ENCODE peak calls at places on chromosomes 1 and 21, in seven cellular contexts. R is IMR-90, V is HCT116, A is keratinocyte, F is mesenchymal stem cell, X is mammary epithelial cell, W is PC-3. S is an unnamed sample.

GRCh38 chr1:248622491-248623106 is 12.3 kb downstream of the OR2T11 start:
- DNase-seq in V (peak; percentile 6), R (peak; percentile 0), A (no peak), W (peak; percentile 64), F (no peak), X (peak; percentile 11), S (peak; percentile 84)

GRCh38 chr1:248404024-248404423 is 1.2 kb downstream of the OR2T1 start:
- DNase-seq in R (peak; percentile 19), F (peak; percentile 14), W (no peak), V (peak; percentile 3), X (peak; percentile 4), A (peak; percentile 4), S (no peak)

GRCh38 chr1:92038695-92039346 is 9.0 kb downstream of the EPHX4 start:
- DNase-seq in X (no peak), W (no peak), R (peak; percentile 35), V (no peak), A (no peak), F (no peak), S (no peak)

GRCh38 chr1:101953623-101954022 is 43.1 kb downstream of the OLFM3 start:
- DNase-seq in X (no peak), W (no peak), F (no peak), R (no peak), A (no peak), V (no peak), S (no peak)

GRCh38 chr1:70487910-70488665 is 77.0 kb downstream of the CTH start:
- DNase-seq in X (peak; percentile 33), A (no peak), F (peak; percentile 53), R (peak; percentile 34), W (peak; percentile 73), V (peak; percentile 46), S (peak; percentile 85)

GRCh38 chr1:155197901-155198546 is 9.7 kb downstream of the THBS3 start:
- DNase-seq in F (no peak), A (no peak), W (no peak), X (no peak), R (no peak), V (no peak), S (no peak)

GRCh38 chr1:153775432-153776311 is 465 bp downstream of the SLC27A3 start:
- DNase-seq in X (peak; percentile 74), F (peak; percentile 68), W (peak; percentile 79), A (no peak), R (peak; percentile 50), V (peak; percentile 42), S (peak; percentile 83)

GRCh38 chr1:114002492-114003290 is 23.4 kb downstream of the OLFML3 start:
- DNase-seq in R (no peak), F (peak; percentile 80), W (no peak), X (no peak), V (no peak), A (no peak), S (no peak)

GRCh38 chr1:8161546-8162110 is 135.5 kb upstream of the ERRFI1 start:
- DNase-seq in F (no peak), X (no peak), A (no peak), V (no peak), R (no peak), W (no peak), S (no peak)

GRCh38 chr1:169106095-169106920 is at the start of gene ATP1B1:
- DNase-seq in X (peak; percentile 88), W (peak; percentile 96), F (peak; percentile 87), V (peak; percentile 64), R (peak; percentile 71), A (no peak), S (peak; percentile 86)

GRCh38 chr1:155968670-155969069 is 9.7 kb downstream of the ARHGEF2 start:
- DNase-seq in A (no peak), V (no peak), F (no peak), W (no peak), R (peak; percentile 72), X (no peak), S (no peak)

GRCh38 chr1:64112281-64112680 is 91.1 kb upstream of the UBE2U start:
- DNase-seq in A (peak; percentile 97), R (peak; percentile 84), F (peak; percentile 78), X (peak; percentile 98), V (no peak), W (peak; percentile 60), S (no peak)

GRCh38 chr21:45010860-45011259 is 63.5 kb upstream of the ADARB1 start:
- DNase-seq in W (no peak), R (no peak), V (no peak), X (no peak), A (no peak), F (no peak), S (no peak)

GRCh38 chr21:45012661-45013270 is 61.6 kb upstream of the ADARB1 start:
- DNase-seq in A (no peak), X (peak; percentile 87), V (peak; percentile 36), R (no peak), F (no peak), W (no peak), S (no peak)

GRCh38 chr21:45011426-45011825 is 63.0 kb upstream of the ADARB1 start:
- DNase-seq in F (no peak), X (no peak), R (no peak), W (no peak), A (no peak), V (no peak), S (no peak)

GRCh38 chr21:45013271-45013841 is 61.0 kb upstream of the ADARB1 start:
- DNase-seq in F (no peak), X (no peak), A (no peak), W (no peak), R (no peak), V (no peak), S (no peak)

GRCh38 chr21:45011911-45012660 is 62.3 kb upstream of the ADARB1 start:
- DNase-seq in A (no peak), R (peak; percentile 94), V (peak; percentile 65), X (peak; percentile 92), F (peak; percentile 93), W (peak; percentile 99), S (no peak)
- H3K4me2 ChIP-seq in A (peak overlapping the region; percentile 78), R (peak overlapping the region; percentile 8), V (peak overlapping the region; percentile 94), X (peak overlapping the region; percentile 72), F (peak overlapping the region; percentile 49), W (peak overlapping the region; percentile 83), S (no peak overlapping the region)

GRCh38 chr1:170586942-170587593 is 55.1 kb downstream of the GORAB start:
- DNase-seq in X (no peak), A (no peak), V (no peak), W (no peak), R (peak; percentile 40), F (no peak), S (peak; percentile 6)

GRCh38 chr1:170590921-170591705 is 59.1 kb downstream of the GORAB start:
- DNase-seq in V (no peak), F (peak; percentile 22), W (no peak), X (no peak), A (no peak), R (no peak), S (no peak)

GRCh38 chr1:170583186-170583585 is 51.2 kb downstream of the GORAB start:
- DNase-seq in V (no peak), F (no peak), R (no peak), X (no peak), W (no peak), A (no peak), S (no peak)

GRCh38 chr1:170581041-170581440 is 49.1 kb downstream of the GORAB start:
- DNase-seq in X (no peak), R (no peak), F (no peak), A (no peak), W (no peak), V (no peak), S (peak; percentile 20)

DNA sequence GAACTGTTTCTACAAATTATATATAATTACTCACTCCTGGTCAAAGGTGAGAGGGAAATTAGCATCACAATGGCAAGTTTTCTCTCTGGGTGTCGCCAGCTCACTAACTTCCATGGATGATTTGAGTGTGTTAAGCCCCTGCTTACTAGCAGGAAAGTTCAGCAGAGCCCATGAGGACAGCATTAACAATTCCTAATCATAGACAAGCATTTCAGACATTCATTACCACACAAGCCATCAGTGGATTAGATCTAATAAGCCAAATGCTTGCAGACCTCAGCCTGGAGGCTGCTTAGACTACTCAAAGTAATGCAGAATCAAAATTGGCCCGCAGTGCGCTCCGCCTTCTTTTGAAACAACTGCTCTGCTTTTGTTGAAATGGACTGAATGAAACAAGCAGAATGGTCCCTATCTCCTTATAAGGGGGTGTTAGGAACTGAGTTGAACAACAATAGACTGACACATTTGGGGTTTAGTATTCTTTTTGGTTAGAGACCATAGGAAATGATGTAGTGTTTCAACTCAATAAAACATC is 54.4 kb downstream of the GORAB start:
- DNase-seq in V (no peak), W (no peak), R (no peak), F (no peak), X (no peak), A (no peak), S (peak; percentile 6)
- H3K4me1 ChIP-seq in V (no peaks in the 10 kb centered on the region), W (no peaks in the 10 kb centered on the region), R (peaks cover 4% of the 10 kb centered on the region), F (no peaks in the 10 kb centered on the region), X (peaks cover 3% of the 10 kb centered on the region), A (peaks cover 6% of the 10 kb centered on the region), S (no peaks in the 10 kb centered on the region)

DNA sequence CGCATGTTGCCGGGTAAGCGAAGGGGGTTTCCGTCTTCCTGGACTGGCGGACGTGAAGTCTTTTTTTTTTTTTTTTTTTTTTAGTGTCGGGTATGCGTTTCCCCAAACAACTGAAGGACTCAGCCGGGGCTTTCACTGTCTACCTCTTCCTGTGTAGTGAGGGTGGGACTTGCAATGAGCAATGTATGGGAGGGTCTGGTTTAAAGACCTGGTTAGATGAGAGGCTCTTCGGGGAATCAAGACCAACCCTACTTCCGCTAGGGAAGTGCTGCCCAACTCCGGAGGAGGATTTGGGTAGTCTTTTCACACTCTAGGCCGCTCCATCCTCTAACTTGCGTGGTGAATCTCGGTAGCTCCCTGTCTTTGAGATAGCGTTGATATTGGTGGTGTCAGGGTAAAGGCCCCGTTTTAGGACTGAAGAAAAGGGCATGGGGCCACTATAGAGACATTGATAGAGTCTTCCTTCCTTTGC is 754 bp downstream of the PRRC2C start:
- DNase-seq in W (peak; percentile 84), V (peak; percentile 16), F (peak; percentile 89), X (peak; percentile 79), A (peak; percentile 64), R (peak; percentile 81), S (peak; percentile 87)
- H2AFZ ChIP-seq in W (peak overlapping the region; percentile 90), V (no peak overlapping the region), F (no peak overlapping the region), X (peak overlapping the region; percentile 93), A (peak overlapping the region; percentile 73), R (peak overlapping the region; percentile 90), S (peak overlapping the region; percentile 55)

GRCh38 chr21:28737671-28738279 is 254.9 kb downstream of the LTN1 start:
- DNase-seq in W (peak; percentile 78), F (peak; percentile 14), R (peak; percentile 59), X (peak; percentile 30), A (no peak), V (no peak), S (no peak)

GRCh38 chr21:28738305-28738704 is 254.4 kb downstream of the LTN1 start:
- DNase-seq in W (no peak), F (no peak), V (no peak), X (no peak), R (no peak), A (no peak), S (no peak)

GRCh38 chr21:28734522-28735175 is 258.0 kb downstream of the LTN1 start:
- DNase-seq in F (no peak), X (peak; percentile 54), V (no peak), R (peak; percentile 17), A (no peak), W (no peak), S (no peak)

GRCh38 chr21:28742527-28742926 is 250.2 kb downstream of the LTN1 start:
- DNase-seq in X (peak; percentile 34), A (no peak), W (peak; percentile 75), V (no peak), F (peak; percentile 11), R (peak; percentile 76), S (no peak)

DNA sequence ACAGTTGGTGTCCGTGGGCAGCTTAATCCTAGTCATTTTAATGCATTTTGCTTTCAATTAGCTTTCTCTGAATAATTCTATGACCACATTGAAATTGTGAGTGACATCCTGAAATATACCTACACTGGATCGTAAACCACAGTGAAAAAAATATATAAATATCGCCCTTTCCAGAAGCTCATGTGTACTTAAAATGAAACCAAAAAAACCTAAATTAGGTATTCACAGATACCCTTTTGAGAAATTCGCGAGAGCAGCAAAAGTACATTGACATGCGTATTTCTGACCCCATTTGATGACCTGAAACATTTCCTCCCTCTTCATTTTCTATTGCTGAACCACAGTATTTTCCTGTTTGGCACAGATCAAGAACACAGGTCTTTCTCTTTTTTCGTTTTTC is 253.8 kb downstream of the LTN1 start:
- DNase-seq in R (no peak), F (no peak), X (no peak), W (no peak), V (no peak), A (no peak), S (no peak)
- H3K4me2 ChIP-seq in R (no peak overlapping the region), F (no peak overlapping the region), X (no peak overlapping the region), W (no peak overlapping the region), V (no peak overlapping the region), A (no peak overlapping the region), S (no peak overlapping the region)